ENCODE peak calls at places on chromosomes 12 and 14, in six cellular contexts. One of them, this sample, is unnamed.

GRCh38 chr12:126021675-126022074 is 956.4 kb downstream of the AACS start:
- DNase-seq in tibial nerve: no peak
- DNase-seq in stomach: no peak
- DNase-seq in cardiac muscle cell: no peak
- DNase-seq in activated CD8-positive, alpha-beta T cell treated with anti-CD3 and anti-CD28 coated beads for 36 hours: no peak
- DNase-seq in tibial artery: no peak
- DNase-seq in this sample: no peak

GRCh38 chr14:94946244-94946643 is 176.3 kb upstream of the GSC start:
- DNase-seq in tibial nerve: no peak
- DNase-seq in activated CD8-positive, alpha-beta T cell treated with anti-CD3 and anti-CD28 coated beads for 36 hours: peak
- DNase-seq in stomach: no peak
- DNase-seq in tibial artery: no peak
- DNase-seq in cardiac muscle cell: no peak
- DNase-seq in this sample: no peak

GRCh38 chr14:102840801-102841528 is 63.7 kb downstream of the TRAF3 start:
- DNase-seq in activated CD8-positive, alpha-beta T cell treated with anti-CD3 and anti-CD28 coated beads for 36 hours: no peak
- DNase-seq in tibial artery: no peak
- DNase-seq in tibial nerve: no peak
- DNase-seq in stomach: no peak
- DNase-seq in cardiac muscle cell: no peak
- DNase-seq in this sample: no peak

GRCh38 chr12:116138380-116138779 is 139.1 kb downstream of the MED13L start:
- DNase-seq in tibial artery: no peak
- DNase-seq in activated CD8-positive, alpha-beta T cell treated with anti-CD3 and anti-CD28 coated beads for 36 hours: no peak
- DNase-seq in tibial nerve: no peak
- DNase-seq in cardiac muscle cell: no peak
- DNase-seq in stomach: no peak
- DNase-seq in this sample: no peak

GRCh38 chr12:10249690-10250455 is 37.2 kb downstream of the GABARAPL1 start:
- DNase-seq in activated CD8-positive, alpha-beta T cell treated with anti-CD3 and anti-CD28 coated beads for 36 hours: peak
- DNase-seq in tibial artery: no peak
- DNase-seq in cardiac muscle cell: no peak
- DNase-seq in tibial nerve: no peak
- DNase-seq in stomach: no peak
- DNase-seq in this sample: no peak

GRCh38 chr14:104291123-104292000 is 153.0 kb downstream of the KIF26A start:
- DNase-seq in tibial artery: peak
- DNase-seq in tibial nerve: no peak
- DNase-seq in cardiac muscle cell: peak
- DNase-seq in activated CD8-positive, alpha-beta T cell treated with anti-CD3 and anti-CD28 coated beads for 36 hours: no peak
- DNase-seq in stomach: no peak
- DNase-seq in this sample: no peak

GRCh38 chr12:15320881-15321280 is 1.4 kb upstream of the PTPRO start:
- DNase-seq in cardiac muscle cell: no peak
- DNase-seq in activated CD8-positive, alpha-beta T cell treated with anti-CD3 and anti-CD28 coated beads for 36 hours: no peak
- DNase-seq in tibial nerve: no peak
- DNase-seq in stomach: no peak
- DNase-seq in tibial artery: no peak
- DNase-seq in this sample: no peak

GRCh38 chr12:100345020-100345767 is 11.7 kb upstream of the SLC17A8 start:
- DNase-seq in cardiac muscle cell: no peak
- DNase-seq in activated CD8-positive, alpha-beta T cell treated with anti-CD3 and anti-CD28 coated beads for 36 hours: no peak
- DNase-seq in tibial artery: no peak
- DNase-seq in stomach: no peak
- DNase-seq in tibial nerve: no peak
- DNase-seq in this sample: no peak

GRCh38 chr14:55938249-55938791 is 179.9 kb upstream of the PELI2 start:
- DNase-seq in cardiac muscle cell: no peak
- DNase-seq in tibial artery: no peak
- DNase-seq in stomach: peak
- DNase-seq in tibial nerve: no peak
- DNase-seq in activated CD8-positive, alpha-beta T cell treated with anti-CD3 and anti-CD28 coated beads for 36 hours: no peak
- DNase-seq in this sample: no peak

GRCh38 chr12:94638521-94638920 is 11.8 kb downstream of the TMCC3 start:
- DNase-seq in tibial artery: no peak
- DNase-seq in cardiac muscle cell: no peak
- DNase-seq in tibial nerve: no peak
- DNase-seq in activated CD8-positive, alpha-beta T cell treated with anti-CD3 and anti-CD28 coated beads for 36 hours: no peak
- DNase-seq in stomach: no peak
- DNase-seq in this sample: no peak

GRCh38 chr12:113222730-113223531 is 1.7 kb downstream of the TPCN1 start:
- DNase-seq in stomach: peak
- DNase-seq in activated CD8-positive, alpha-beta T cell treated with anti-CD3 and anti-CD28 coated beads for 36 hours: peak
- DNase-seq in cardiac muscle cell: no peak
- DNase-seq in tibial nerve: peak
- DNase-seq in tibial artery: peak
- DNase-seq in this sample: no peak

GRCh38 chr12:114166360-114166759 is 200.2 kb upstream of the RBM19 start:
- DNase-seq in activated CD8-positive, alpha-beta T cell treated with anti-CD3 and anti-CD28 coated beads for 36 hours: peak
- DNase-seq in cardiac muscle cell: peak
- DNase-seq in tibial nerve: no peak
- DNase-seq in stomach: no peak
- DNase-seq in tibial artery: no peak
- DNase-seq in this sample: no peak

GRCh38 chr12:51971679-51972423 is 20.4 kb downstream of the ACVR1B start:
- DNase-seq in stomach: no peak
- DNase-seq in activated CD8-positive, alpha-beta T cell treated with anti-CD3 and anti-CD28 coated beads for 36 hours: no peak
- DNase-seq in tibial artery: no peak
- DNase-seq in tibial nerve: no peak
- DNase-seq in cardiac muscle cell: no peak
- DNase-seq in this sample: no peak

GRCh38 chr12:27434673-27435565 is 11.6 kb upstream of the SMCO2 start:
- DNase-seq in tibial nerve: no peak
- DNase-seq in stomach: no peak
- DNase-seq in tibial artery: no peak
- DNase-seq in activated CD8-positive, alpha-beta T cell treated with anti-CD3 and anti-CD28 coated beads for 36 hours: peak
- DNase-seq in cardiac muscle cell: no peak
- DNase-seq in this sample: no peak

GRCh38 chr14:53444677-53445312 is 291.7 kb upstream of the DDHD1 start:
- DNase-seq in cardiac muscle cell: no peak
- DNase-seq in activated CD8-positive, alpha-beta T cell treated with anti-CD3 and anti-CD28 coated beads for 36 hours: no peak
- DNase-seq in tibial nerve: no peak
- DNase-seq in stomach: no peak
- DNase-seq in tibial artery: no peak
- DNase-seq in this sample: no peak

GRCh38 chr14:76104802-76105355 is 46.8 kb upstream of the GPATCH2L start:
- DNase-seq in stomach: no peak
- DNase-seq in activated CD8-positive, alpha-beta T cell treated with anti-CD3 and anti-CD28 coated beads for 36 hours: no peak
- DNase-seq in tibial nerve: no peak
- DNase-seq in tibial artery: no peak
- DNase-seq in cardiac muscle cell: no peak
- DNase-seq in this sample: no peak

GRCh38 chr14:50117456-50117855 is 1.1 kb upstream of the VCPKMT start:
- DNase-seq in activated CD8-positive, alpha-beta T cell treated with anti-CD3 and anti-CD28 coated beads for 36 hours: no peak
- DNase-seq in stomach: no peak
- DNase-seq in cardiac muscle cell: no peak
- DNase-seq in tibial nerve: no peak
- DNase-seq in tibial artery: no peak
- DNase-seq in this sample: no peak

GRCh38 chr12:98744692-98745091 is 99.6 kb downstream of the APAF1 start:
- DNase-seq in stomach: no peak
- DNase-seq in tibial nerve: no peak
- DNase-seq in activated CD8-positive, alpha-beta T cell treated with anti-CD3 and anti-CD28 coated beads for 36 hours: no peak
- DNase-seq in tibial artery: no peak
- DNase-seq in cardiac muscle cell: no peak
- DNase-seq in this sample: no peak

GRCh38 chr12:111435661-111436201 is 30.0 kb downstream of the SH2B3 start:
- DNase-seq in tibial nerve: no peak
- DNase-seq in activated CD8-positive, alpha-beta T cell treated with anti-CD3 and anti-CD28 coated beads for 36 hours: peak
- DNase-seq in stomach: no peak
- DNase-seq in tibial artery: peak
- DNase-seq in cardiac muscle cell: no peak
- DNase-seq in this sample: no peak

GRCh38 chr12:46858368-46858767 is 32.6 kb upstream of the SLC38A4 start:
- DNase-seq in tibial nerve: no peak
- DNase-seq in tibial artery: no peak
- DNase-seq in activated CD8-positive, alpha-beta T cell treated with anti-CD3 and anti-CD28 coated beads for 36 hours: no peak
- DNase-seq in stomach: no peak
- DNase-seq in cardiac muscle cell: no peak
- DNase-seq in this sample: no peak

GRCh38 chr12:46524778-46525177 is 152.2 kb upstream of the SLC38A2 start:
- DNase-seq in tibial artery: peak
- DNase-seq in tibial nerve: peak
- DNase-seq in cardiac muscle cell: peak
- DNase-seq in activated CD8-positive, alpha-beta T cell treated with anti-CD3 and anti-CD28 coated beads for 36 hours: no peak
- DNase-seq in stomach: peak
- DNase-seq in this sample: no peak

GRCh38 chr12:68613209-68613904 is 2.7 kb downstream of the RAP1B start:
- DNase-seq in tibial nerve: no peak
- DNase-seq in stomach: no peak
- DNase-seq in tibial artery: no peak
- DNase-seq in activated CD8-positive, alpha-beta T cell treated with anti-CD3 and anti-CD28 coated beads for 36 hours: peak
- DNase-seq in cardiac muscle cell: no peak
- DNase-seq in this sample: no peak

GRCh38 chr14:63147018-63147417 is 57.2 kb upstream of the RHOJ start:
- DNase-seq in tibial artery: no peak
- DNase-seq in tibial nerve: no peak
- DNase-seq in activated CD8-positive, alpha-beta T cell treated with anti-CD3 and anti-CD28 coated beads for 36 hours: no peak
- DNase-seq in stomach: no peak
- DNase-seq in cardiac muscle cell: no peak
- DNase-seq in this sample: no peak

GRCh38 chr12:88496429-88497190 is 83.7 kb downstream of the KITLG start:
- DNase-seq in tibial nerve: no peak
- DNase-seq in activated CD8-positive, alpha-beta T cell treated with anti-CD3 and anti-CD28 coated beads for 36 hours: no peak
- DNase-seq in cardiac muscle cell: no peak
- DNase-seq in stomach: no peak
- DNase-seq in tibial artery: no peak
- DNase-seq in this sample: no peak

GRCh38 chr14:20934148-20934762 is 21.0 kb upstream of the RNASE2 start:
- DNase-seq in tibial nerve: no peak
- DNase-seq in tibial artery: no peak
- DNase-seq in cardiac muscle cell: peak
- DNase-seq in activated CD8-positive, alpha-beta T cell treated with anti-CD3 and anti-CD28 coated beads for 36 hours: peak
- DNase-seq in stomach: peak
- DNase-seq in this sample: no peak

GRCh38 chr14:95389471-95390011 is 69.8 kb upstream of the CLMN start:
- DNase-seq in stomach: no peak
- DNase-seq in cardiac muscle cell: no peak
- DNase-seq in activated CD8-positive, alpha-beta T cell treated with anti-CD3 and anti-CD28 coated beads for 36 hours: no peak
- DNase-seq in tibial nerve: peak
- DNase-seq in tibial artery: peak
- DNase-seq in this sample: no peak

GRCh38 chr14:24607081-24607480 is 2.4 kb downstream of the GZMH start:
- DNase-seq in stomach: no peak
- DNase-seq in tibial artery: no peak
- DNase-seq in activated CD8-positive, alpha-beta T cell treated with anti-CD3 and anti-CD28 coated beads for 36 hours: peak
- DNase-seq in tibial nerve: no peak
- DNase-seq in cardiac muscle cell: no peak
- DNase-seq in this sample: no peak

GRCh38 chr12:93783827-93784226 is 106.7 kb downstream of the CRADD start:
- DNase-seq in tibial nerve: no peak
- DNase-seq in cardiac muscle cell: no peak
- DNase-seq in stomach: no peak
- DNase-seq in tibial artery: no peak
- DNase-seq in activated CD8-positive, alpha-beta T cell treated with anti-CD3 and anti-CD28 coated beads for 36 hours: peak
- DNase-seq in this sample: no peak

GRCh38 chr14:101102875-101103274 is 199.4 kb upstream of the RTL1 start:
- DNase-seq in activated CD8-positive, alpha-beta T cell treated with anti-CD3 and anti-CD28 coated beads for 36 hours: no peak
- DNase-seq in tibial nerve: no peak
- DNase-seq in stomach: no peak
- DNase-seq in cardiac muscle cell: no peak
- DNase-seq in tibial artery: peak
- DNase-seq in this sample: no peak

GRCh38 chr12:32198555-32198954 is 91.9 kb downstream of the BICD1 start:
- DNase-seq in tibial nerve: no peak
- DNase-seq in cardiac muscle cell: no peak
- DNase-seq in stomach: no peak
- DNase-seq in tibial artery: no peak
- DNase-seq in activated CD8-positive, alpha-beta T cell treated with anti-CD3 and anti-CD28 coated beads for 36 hours: no peak
- DNase-seq in this sample: no peak
- TF ChIP-seq CTCF in tibial nerve: no peak
- TF ChIP-seq CTCF in cardiac muscle cell: no peak
- TF ChIP-seq CTCF in stomach: no peak
- TF ChIP-seq CTCF in tibial artery: no peak
- TF ChIP-seq CTCF in activated CD8-positive, alpha-beta T cell treated with anti-CD3 and anti-CD28 coated beads for 36 hours: no peak
- TF ChIP-seq CTCF in this sample: no peak

DNA sequence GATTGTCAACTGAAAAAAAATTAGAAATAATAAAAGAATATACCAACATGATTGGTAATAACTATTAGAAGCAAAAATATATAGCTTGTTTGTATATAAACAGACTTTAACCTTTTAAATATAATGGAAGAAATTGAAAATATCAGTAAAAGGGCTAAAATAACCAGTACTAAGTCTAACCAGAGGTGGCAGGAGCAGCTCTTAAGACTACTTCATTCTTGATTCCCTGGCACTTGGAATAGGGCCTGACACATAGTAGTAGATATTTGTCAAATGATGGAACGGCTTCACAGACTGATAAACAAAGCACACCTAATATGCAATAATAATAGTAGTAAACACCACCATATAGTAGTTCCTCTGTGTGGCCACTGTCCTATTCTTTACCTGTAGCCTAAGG is 9.4 kb downstream of the TMEM63C start:
- DNase-seq in tibial nerve: no peak
- DNase-seq in stomach: no peak
- DNase-seq in cardiac muscle cell: no peak
- DNase-seq in activated CD8-positive, alpha-beta T cell treated with anti-CD3 and anti-CD28 coated beads for 36 hours: no peak
- DNase-seq in tibial artery: no peak
- DNase-seq in this sample: no peak
- TF ChIP-seq CTCF in tibial nerve: no peak
- TF ChIP-seq CTCF in stomach: no peak
- TF ChIP-seq CTCF in cardiac muscle cell: no peak
- TF ChIP-seq CTCF in activated CD8-positive, alpha-beta T cell treated with anti-CD3 and anti-CD28 coated beads for 36 hours: no peak
- TF ChIP-seq CTCF in tibial artery: no peak
- TF ChIP-seq CTCF in this sample: no peak

GRCh38 chr12:45183263-45183662 is 32.6 kb upstream of the ANO6 start:
- DNase-seq in activated CD8-positive, alpha-beta T cell treated with anti-CD3 and anti-CD28 coated beads for 36 hours: no peak
- DNase-seq in cardiac muscle cell: no peak
- DNase-seq in tibial nerve: no peak
- DNase-seq in tibial artery: no peak
- DNase-seq in stomach: no peak
- DNase-seq in this sample: no peak
- TF ChIP-seq CTCF in activated CD8-positive, alpha-beta T cell treated with anti-CD3 and anti-CD28 coated beads for 36 hours: peak
- TF ChIP-seq CTCF in cardiac muscle cell: peak
- TF ChIP-seq CTCF in tibial nerve: peak
- TF ChIP-seq CTCF in tibial artery: peak
- TF ChIP-seq CTCF in stomach: no peak
- TF ChIP-seq CTCF in this sample: no peak

GRCh38 chr12:121030576-121031212 is 8.4 kb downstream of the OASL start:
- DNase-seq in cardiac muscle cell: no peak
- DNase-seq in tibial nerve: no peak
- DNase-seq in tibial artery: no peak
- DNase-seq in activated CD8-positive, alpha-beta T cell treated with anti-CD3 and anti-CD28 coated beads for 36 hours: no peak
- DNase-seq in stomach: no peak
- DNase-seq in this sample: no peak

GRCh38 chr12:121036810-121037326 is 2.2 kb downstream of the OASL start:
- DNase-seq in stomach: no peak
- DNase-seq in cardiac muscle cell: no peak
- DNase-seq in tibial artery: no peak
- DNase-seq in tibial nerve: no peak
- DNase-seq in activated CD8-positive, alpha-beta T cell treated with anti-CD3 and anti-CD28 coated beads for 36 hours: peak
- DNase-seq in this sample: no peak

GRCh38 chr12:121038861-121039654 is at the start of gene OASL:
- DNase-seq in activated CD8-positive, alpha-beta T cell treated with anti-CD3 and anti-CD28 coated beads for 36 hours: peak
- DNase-seq in cardiac muscle cell: no peak
- DNase-seq in tibial artery: peak
- DNase-seq in tibial nerve: peak
- DNase-seq in stomach: peak
- DNase-seq in this sample: peak

GRCh38 chr12:121034906-121035305 is 4.1 kb downstream of the OASL start:
- DNase-seq in cardiac muscle cell: no peak
- DNase-seq in activated CD8-positive, alpha-beta T cell treated with anti-CD3 and anti-CD28 coated beads for 36 hours: no peak
- DNase-seq in tibial artery: no peak
- DNase-seq in tibial nerve: no peak
- DNase-seq in stomach: no peak
- DNase-seq in this sample: no peak

GRCh38 chr12:121033625-121034349 is 5.3 kb downstream of the OASL start:
- DNase-seq in tibial artery: no peak
- DNase-seq in cardiac muscle cell: no peak
- DNase-seq in activated CD8-positive, alpha-beta T cell treated with anti-CD3 and anti-CD28 coated beads for 36 hours: peak
- DNase-seq in stomach: peak
- DNase-seq in tibial nerve: no peak
- DNase-seq in this sample: no peak
- TF ChIP-seq CTCF in tibial artery: no peak
- TF ChIP-seq CTCF in cardiac muscle cell: no peak
- TF ChIP-seq CTCF in activated CD8-positive, alpha-beta T cell treated with anti-CD3 and anti-CD28 coated beads for 36 hours: no peak
- TF ChIP-seq CTCF in stomach: no peak
- TF ChIP-seq CTCF in tibial nerve: no peak
- TF ChIP-seq CTCF in this sample: no peak

This sample was measured in activated B cell treated with CpG ODN at 0.5 μM for 24 hours.